ENCODE peak calls at places on chromosomes 16 and 17, in seven cellular contexts. K, B, I, G, F, A and M are unnamed samples.
A peak's percentile ranks its signal among the peaks of the same experiment; 100 is the strongest.

GRCh38 chr17:57902117-57902799 is 52.4 kb upstream of the MRPS23 start:
- DNase-seq in B (no peak), F (no peak), G (no peak), A (no peak), I (no peak), K (no peak), M (no peak)

GRCh38 chr16:63312343-63312742 is 1276.1 kb upstream of the CDH8 start:
- DNase-seq in G (no peak), K (no peak), B (no peak), I (no peak), F (no peak), A (no peak), M (no peak)

GRCh38 chr17:50764860-50765259 is 2.5 kb downstream of the ANKRD40CL start:
- DNase-seq in K (no peak), I (no peak), B (no peak), A (no peak), F (no peak), G (no peak), M (no peak)

GRCh38 chr17:32742686-32743538 is 134.0 kb downstream of the MYO1D start:
- DNase-seq in B (no peak), F (no peak), I (no peak), G (no peak), K (no peak), A (no peak), M (no peak)

GRCh38 chr17:75088902-75089417 is 1.2 kb downstream of the SLC16A5 start:
- DNase-seq in K (peak; percentile 69), F (no peak), G (no peak), I (peak; percentile 83), B (no peak), A (no peak), M (no peak)

GRCh38 chr17:57486416-57486815 is 230.1 kb downstream of the MSI2 start:
- DNase-seq in K (no peak), F (no peak), I (no peak), G (no peak), B (no peak), A (no peak), M (no peak)

GRCh38 chr17:42675348-42675983 is 1.3 kb downstream of the PLEKHH3 start:
- DNase-seq in G (no peak), B (no peak), F (no peak), K (no peak), A (peak; percentile 70), I (no peak), M (no peak)

GRCh38 chr16:3143598-3144330 is 8.9 kb downstream of the ZNF213 start:
- DNase-seq in F (no peak), A (peak; percentile 68), G (no peak), B (no peak), K (no peak), I (no peak), M (no peak)

GRCh38 chr17:77354420-77354720 is 213.6 kb downstream of the SEC14L1 start:
- DNase-seq in K (no peak), I (no peak), A (no peak), F (no peak), B (no peak), G (no peak), M (no peak)

GRCh38 chr17:40021471-40021961 is 6.3 kb downstream of the CSF3 start:
- DNase-seq in A (no peak), F (no peak), G (no peak), I (no peak), K (no peak), B (no peak), M (no peak)

GRCh38 chr17:19590912-19591551 is 57.4 kb downstream of the SLC47A1 start:
- DNase-seq in B (no peak), F (no peak), A (no peak), G (no peak), K (no peak), I (no peak), M (no peak)

GRCh38 chr16:31420037-31420436 is 8.1 kb downstream of the COX6A2 start:
- DNase-seq in F (no peak), A (no peak), G (no peak), I (no peak), K (no peak), B (no peak), M (no peak)

GRCh38 chr17:73251871-73252270 is 9.8 kb downstream of the CPSF4L start:
- DNase-seq in A (no peak), G (no peak), I (no peak), K (no peak), B (no peak), F (no peak), M (no peak)

GRCh38 chr17:13920413-13920812 is 148.9 kb upstream of the COX10 start:
- DNase-seq in G (no peak), F (no peak), A (no peak), I (peak; percentile 60), B (no peak), K (no peak), M (no peak)

GRCh38 chr17:21303441-21304065 is 19.0 kb downstream of the MAP2K3 start:
- DNase-seq in A (peak; percentile 10), I (no peak), G (no peak), F (no peak), K (no peak), B (no peak), M (no peak)

GRCh38 chr17:42784811-42785592 is 4.6 kb downstream of the WNK4 start:
- DNase-seq in F (no peak), I (no peak), K (no peak), B (no peak), A (no peak), G (no peak), M (no peak)

GRCh38 chr16:79077391-79077790 is 523.1 kb downstream of the MAF start:
- DNase-seq in I (peak; percentile 16), K (no peak), G (no peak), F (no peak), B (no peak), A (no peak), M (no peak)

GRCh38 chr16:13397126-13397525 is 495.7 kb downstream of the SHISA9 start:
- DNase-seq in F (no peak), G (no peak), I (peak; percentile 32), A (no peak), K (no peak), B (no peak), M (no peak)

GRCh38 chr16:65779196-65779595 is 587.3 kb upstream of the CDH5 start:
- DNase-seq in B (no peak), F (no peak), A (no peak), I (no peak), G (no peak), K (no peak), M (no peak)

GRCh38 chr17:55267777-55268648 is 3.3 kb downstream of the HLF start:
- DNase-seq in F (no peak), K (no peak), I (no peak), A (no peak), B (no peak), G (no peak), M (no peak)

GRCh38 chr16:81875461-81875860 is 96.4 kb downstream of the PLCG2 start:
- DNase-seq in G (no peak), F (no peak), I (peak; percentile 54), A (no peak), B (no peak), K (no peak), M (no peak)

GRCh38 chr16:17589898-17590297 is 119.1 kb upstream of the XYLT1 start:
- DNase-seq in F (no peak), K (no peak), B (no peak), A (no peak), G (no peak), I (no peak), M (no peak)

GRCh38 chr16:54033747-54034146 is 252.8 kb downstream of the IRX3 start:
- DNase-seq in F (no peak), I (no peak), A (no peak), G (no peak), K (no peak), B (no peak), M (no peak)

GRCh38 chr17:58997756-58998553 is 108.7 kb downstream of the TRIM37 start:
- DNase-seq in K (no peak), G (no peak), F (no peak), B (no peak), I (no peak), A (no peak), M (no peak)

GRCh38 chr17:21214777-21215541 is 998 bp upstream of the TMEM11 start:
- DNase-seq in G (no peak), I (peak; percentile 84), F (no peak), B (no peak), K (no peak), A (no peak), M (peak; percentile 22)

GRCh38 chr17:1029196-1029911 is 32.4 kb downstream of the TIMM22 start:
- DNase-seq in B (no peak), K (no peak), G (no peak), A (peak; percentile 58), F (no peak), I (no peak), M (peak; percentile 63)

GRCh38 chr17:68310141-68310540 is 18.8 kb downstream of the ARSG start:
- DNase-seq in F (peak; percentile 33), I (no peak), A (no peak), G (peak; percentile 48), K (no peak), B (peak; percentile 67), M (no peak)

GRCh38 chr17:8226536-8227237 is 16.3 kb upstream of the AURKB start:
- DNase-seq in I (peak; percentile 96), F (peak; percentile 28), K (peak; percentile 66), B (peak; percentile 91), G (no peak), A (peak; percentile 52), M (peak; percentile 91)
- H3K4me3 ChIP-seq in I (peak overlapping the region; percentile 56), F (no peak overlapping the region), K (no peak overlapping the region), B (no peak overlapping the region), G (no peak overlapping the region), A (peak overlapping the region; percentile 58), M (peak overlapping the region; percentile 51)

GRCh38 chr16:85662976-85663830 is 25.6 kb downstream of the GINS2 start:
- DNase-seq in A (no peak), B (no peak), G (no peak), I (no peak), F (no peak), K (no peak), M (no peak)
- H3K36me3 ChIP-seq in A (peaks cover 81% of the 10 kb centered on the region), B (peaks cover 62% of the 10 kb centered on the region), G (peaks cover 75% of the 10 kb centered on the region), I (peaks cover 32% of the 10 kb centered on the region), F (peaks cover 50% of the 10 kb centered on the region), K (peaks cover 82% of the 10 kb centered on the region), M (peaks cover 43% of the 10 kb centered on the region)

GRCh38 chr17:80909635-80910034 is 82.0 kb upstream of the CHMP6 start:
- DNase-seq in G (no peak), B (no peak), A (no peak), I (no peak), F (no peak), K (no peak), M (no peak)
- H3K27ac ChIP-seq in G (no peak overlapping the region), B (no peak overlapping the region), A (no peak overlapping the region), I (no peak overlapping the region), F (no peak overlapping the region), K (no peak overlapping the region), M (no peak overlapping the region)

DNA sequence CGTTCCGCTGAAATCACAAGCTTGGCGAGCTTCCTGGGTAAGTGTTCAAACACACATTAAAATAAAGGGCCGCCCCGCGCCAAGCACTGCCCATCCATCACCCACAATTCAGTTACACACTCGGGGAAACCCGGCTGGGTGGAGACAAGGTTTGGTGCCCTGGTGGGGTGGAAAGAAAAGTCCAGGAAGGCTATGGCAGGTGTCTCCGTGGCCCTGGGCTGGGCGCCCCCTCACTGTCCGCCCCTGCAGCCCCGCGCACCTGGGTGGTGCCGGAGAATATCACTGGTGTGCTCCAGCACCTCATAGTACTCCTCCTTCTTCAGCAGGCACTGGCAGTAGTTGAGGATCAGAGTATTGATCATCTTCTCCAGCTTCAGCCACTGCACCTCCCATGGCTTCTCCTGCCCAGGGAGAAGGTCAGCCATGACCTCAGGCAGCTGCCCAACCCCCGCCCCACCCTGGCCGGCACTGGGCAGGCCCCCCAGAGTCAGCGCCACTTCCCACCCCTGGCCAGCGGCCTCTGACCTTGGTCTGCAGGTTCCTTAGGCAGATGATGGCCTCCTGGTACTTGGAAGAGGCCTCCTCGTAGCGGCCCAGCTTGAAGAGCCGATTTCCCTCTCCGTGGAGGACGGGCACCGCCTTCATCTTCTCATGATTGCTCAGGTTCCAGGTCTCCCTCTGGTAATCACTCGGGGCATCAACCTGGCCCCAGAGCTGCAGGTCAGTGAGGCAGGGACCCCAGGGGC is 8.4 kb downstream of the AIPL1 start:
- DNase-seq in A (no peak), G (no peak), F (no peak), I (no peak), K (no peak), B (no peak), M (no peak)
- H3K4me3 ChIP-seq in A (no peak overlapping the region), G (no peak overlapping the region), F (no peak overlapping the region), I (no peak overlapping the region), K (no peak overlapping the region), B (no peak overlapping the region), M (no peak overlapping the region)